ENCODE peak calls at places on chromosomes 7 and 10, in seven cellular contexts. R is lung, Y is fibroblast of lung, M is cardiac muscle cell, J is colonic mucosa, K is H9, A is SJSA1. N is an unnamed sample. For H3K27me3 and H3K4me1, the result is how much of the 10 kb centered on the place peaks cover.

GRCh38 chr7:6147627-6148026 is 116.5 kb downstream of the ANKRD61 start:
- DNase-seq in R (no peak), Y (no peak), M (no peak), J (no peak), K (no peak), A (no peak), N (no peak)

GRCh38 chr7:111708072-111708471 is 145.8 kb upstream of the IMMP2L start:
- DNase-seq in R (no peak), Y (no peak), M (no peak), J (no peak), K (no peak), A (no peak), N (no peak)

GRCh38 chr7:153675141-153675540 is 377.1 kb upstream of the DPP6 start:
- DNase-seq in R (no peak), Y (no peak), M (no peak), J (no peak), K (no peak), A (no peak), N (no peak)

GRCh38 chr10:60731134-60731883 is 47.0 kb upstream of the CDK1 start:
- DNase-seq in R (no peak), Y (no peak), M (no peak), J (peak), K (no peak), A (no peak), N (no peak)

GRCh38 chr7:69893915-69894314 is 295.6 kb downstream of the AUTS2 start:
- DNase-seq in R (no peak), Y (peak), M (no peak), J (no peak), K (no peak), A (no peak), N (no peak)

GRCh38 chr7:28174442-28174841 is 6.2 kb downstream of the JAZF1 start:
- DNase-seq in R (no peak), Y (no peak), M (no peak), J (no peak), K (no peak), A (no peak), N (no peak)

GRCh38 chr10:91006752-91007346 is 86.0 kb upstream of the ANKRD1 start:
- DNase-seq in R (no peak), Y (no peak), M (no peak), J (no peak), K (no peak), A (no peak), N (no peak)

GRCh38 chr10:28054211-28054888 is 55.5 kb upstream of the ODAD2 start:
- DNase-seq in R (no peak), Y (peak), M (no peak), J (no peak), K (no peak), A (peak), N (no peak)

GRCh38 chr10:96201525-96201924 is 69.8 kb downstream of the BLNK start:
- DNase-seq in R (no peak), Y (no peak), M (no peak), J (no peak), K (no peak), A (no peak), N (no peak)

GRCh38 chr7:107494910-107495309 is 25.1 kb downstream of the GPR22 start:
- DNase-seq in R (no peak), Y (no peak), M (no peak), J (no peak), K (no peak), A (no peak), N (no peak)

GRCh38 chr10:78408671-78409472 is 375.2 kb downstream of the RPS24 start:
- DNase-seq in R (peak), Y (peak), M (peak), J (no peak), K (peak), A (peak), N (peak)

GRCh38 chr10:71302874-71303568 is 16.0 kb upstream of the SLC29A3 start:
- DNase-seq in R (no peak), Y (peak), M (peak), J (no peak), K (no peak), A (peak), N (peak)

GRCh38 chr7:133670250-133670649 is 417.4 kb downstream of the EXOC4 start:
- DNase-seq in R (no peak), Y (no peak), M (peak), J (no peak), K (no peak), A (no peak), N (no peak)

GRCh38 chr10:11120711-11121110 is 103.0 kb downstream of the CELF2 start:
- DNase-seq in R (no peak), Y (no peak), M (no peak), J (no peak), K (no peak), A (no peak), N (no peak)

GRCh38 chr7:85776691-85777363 is 590.0 kb upstream of the SEMA3D start:
- DNase-seq in R (no peak), Y (peak), M (no peak), J (no peak), K (no peak), A (no peak), N (no peak)

GRCh38 chr10:79264942-79265341 is 82.3 kb upstream of the PPIF start:
- DNase-seq in R (no peak), Y (no peak), M (no peak), J (no peak), K (no peak), A (no peak), N (no peak)

GRCh38 chr7:480531-481218 is 39.0 kb downstream of the PDGFA start:
- DNase-seq in R (no peak), Y (no peak), M (peak), J (no peak), K (no peak), A (no peak), N (peak)

GRCh38 chr7:146366938-146367337 is 250.3 kb downstream of the CNTNAP2 start:
- DNase-seq in R (no peak), Y (peak), M (no peak), J (no peak), K (no peak), A (no peak), N (no peak)

GRCh38 chr10:126569513-126570447 is 100.7 kb downstream of the C10orf90 start:
- DNase-seq in R (no peak), Y (peak), M (no peak), J (no peak), K (no peak), A (peak), N (no peak)

DNA sequence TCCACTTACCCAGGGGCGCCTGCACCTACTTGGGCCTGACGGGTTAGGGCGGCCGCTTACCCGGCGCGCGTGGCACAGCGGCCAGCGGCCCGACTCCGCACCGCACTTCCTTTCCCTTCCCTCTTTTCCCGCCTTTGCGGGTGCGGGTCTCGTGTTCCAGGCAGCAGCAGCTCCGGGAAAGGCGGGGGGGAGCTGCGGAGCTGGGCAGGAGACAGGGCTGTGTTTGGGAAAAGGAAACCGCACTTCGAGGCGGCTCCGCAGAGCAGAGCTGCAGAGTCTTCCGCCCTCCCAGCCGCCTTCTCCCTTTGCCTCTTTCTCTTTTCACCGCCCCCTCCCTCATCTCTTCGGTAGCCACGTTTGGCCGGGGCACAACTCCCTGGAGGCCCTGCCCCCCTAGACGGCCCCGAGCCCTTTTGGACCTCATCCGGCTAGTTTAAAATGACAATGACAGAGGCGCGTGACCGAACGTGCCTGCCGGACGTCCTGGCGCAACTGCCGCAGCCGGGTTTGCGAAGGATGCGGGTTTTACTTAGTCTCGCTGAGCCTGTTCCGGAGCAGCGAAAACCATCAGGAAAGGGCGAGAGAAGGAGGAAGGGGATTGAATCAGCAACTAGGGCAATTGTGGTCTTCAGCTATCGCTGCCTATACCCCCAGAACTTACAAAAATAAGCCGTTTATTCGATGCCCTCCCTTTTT is 7.9 kb upstream of the PAX2 start:
- DNase-seq in R (no peak), Y (no peak), M (no peak), J (no peak), K (peak), A (no peak), N (no peak)
- H3K27me3 ChIP-seq in R (under half), Y (half or more), M (half or more), J (half or more), K (half or more), A (half or more), N (under half)

DNA sequence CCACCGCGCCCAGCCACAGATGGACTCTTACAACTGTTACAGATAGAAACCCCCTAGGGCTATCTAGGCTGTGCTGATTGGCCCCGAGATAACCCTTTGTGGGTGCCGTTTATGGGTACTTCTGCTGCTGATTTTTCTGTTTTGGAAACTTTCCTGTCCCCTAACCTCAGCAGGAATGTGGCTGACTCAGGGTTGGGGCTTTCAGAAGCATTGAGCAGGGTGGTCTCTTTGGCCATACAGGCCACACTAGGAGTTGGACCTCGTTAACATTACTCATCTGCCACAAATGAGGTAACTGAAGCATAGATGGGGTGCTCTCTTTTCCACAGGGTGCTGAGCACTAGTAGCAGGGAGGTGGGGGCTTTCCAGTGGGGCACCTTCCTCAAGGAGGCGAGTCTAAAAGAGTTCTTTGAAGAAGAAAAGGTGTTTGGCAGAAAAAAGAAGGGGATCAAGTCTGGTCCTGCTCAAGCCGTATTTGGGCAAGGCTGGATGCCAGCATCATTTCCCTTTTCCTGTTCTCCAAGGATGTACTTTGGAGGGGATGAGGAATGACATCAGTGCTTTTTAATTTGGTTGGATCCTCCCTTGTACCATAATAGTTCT is 6.4 kb downstream of the ZSCAN25 start:
- DNase-seq in R (no peak), Y (peak), M (no peak), J (no peak), K (no peak), A (peak), N (peak)
- H3K27ac ChIP-seq in R (no peak), Y (no peak), M (no peak), J (no peak), K (no peak), A (peak), N (peak)

GRCh38 chr10:114682532-114682931 is 24.5 kb upstream of the ABLIM1 start:
- DNase-seq in R (no peak), Y (peak), M (no peak), J (no peak), K (no peak), A (no peak), N (peak)
- H3K4me1 ChIP-seq in R (under half), Y (under half), M (under half), J (under half), K (under half), A (half or more), N (half or more)

GRCh38 chr10:43260911-43261577 is 5.8 kb downstream of the RASGEF1A start:
- DNase-seq in R (no peak), Y (no peak), M (no peak), J (no peak), K (no peak), A (no peak), N (no peak)
- H3K27me3 ChIP-seq in R (under half), Y (under half), M (under half), J (under half), K (under half), A (under half), N (under half)

DNA sequence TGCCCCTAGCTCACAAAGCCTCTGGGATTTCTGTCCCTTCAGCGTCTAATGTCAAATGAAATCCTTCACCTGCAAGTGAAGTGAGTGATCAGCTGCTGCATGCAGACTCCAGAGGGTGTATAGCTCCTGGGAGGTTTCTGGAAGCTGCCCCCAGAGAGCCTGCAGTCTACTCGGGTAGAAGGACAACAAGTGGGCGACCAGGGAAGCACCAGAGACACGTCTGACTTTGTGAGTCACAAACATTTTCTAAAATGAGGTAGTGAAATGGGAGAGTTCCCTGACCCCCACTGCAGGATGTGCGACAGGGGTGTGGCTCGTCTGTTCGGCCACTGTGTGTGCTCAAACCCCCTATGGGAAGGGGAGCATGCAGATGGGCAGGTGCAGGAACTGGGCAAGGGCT is 177.0 kb upstream of the PRKCQ start:
- DNase-seq in R (no peak), Y (no peak), M (no peak), J (no peak), K (no peak), A (no peak), N (no peak)
- H3K27ac ChIP-seq in R (no peak), Y (no peak), M (no peak), J (no peak), K (no peak), A (no peak), N (no peak)

GRCh38 chr7:129908181-129908580 is 44.6 kb downstream of the UBE2H start:
- DNase-seq in R (no peak), Y (peak), M (no peak), J (no peak), K (no peak), A (no peak), N (no peak)

GRCh38 chr7:129906700-129907099 is 46.1 kb downstream of the UBE2H start:
- DNase-seq in R (no peak), Y (peak), M (no peak), J (peak), K (no peak), A (no peak), N (no peak)

GRCh38 chr7:129903935-129904334 is 48.8 kb downstream of the UBE2H start:
- DNase-seq in R (no peak), Y (no peak), M (no peak), J (no peak), K (no peak), A (no peak), N (no peak)

GRCh38 chr7:129909669-129910068 is 43.1 kb downstream of the UBE2H start:
- DNase-seq in R (no peak), Y (no peak), M (no peak), J (no peak), K (no peak), A (no peak), N (no peak)

DNA sequence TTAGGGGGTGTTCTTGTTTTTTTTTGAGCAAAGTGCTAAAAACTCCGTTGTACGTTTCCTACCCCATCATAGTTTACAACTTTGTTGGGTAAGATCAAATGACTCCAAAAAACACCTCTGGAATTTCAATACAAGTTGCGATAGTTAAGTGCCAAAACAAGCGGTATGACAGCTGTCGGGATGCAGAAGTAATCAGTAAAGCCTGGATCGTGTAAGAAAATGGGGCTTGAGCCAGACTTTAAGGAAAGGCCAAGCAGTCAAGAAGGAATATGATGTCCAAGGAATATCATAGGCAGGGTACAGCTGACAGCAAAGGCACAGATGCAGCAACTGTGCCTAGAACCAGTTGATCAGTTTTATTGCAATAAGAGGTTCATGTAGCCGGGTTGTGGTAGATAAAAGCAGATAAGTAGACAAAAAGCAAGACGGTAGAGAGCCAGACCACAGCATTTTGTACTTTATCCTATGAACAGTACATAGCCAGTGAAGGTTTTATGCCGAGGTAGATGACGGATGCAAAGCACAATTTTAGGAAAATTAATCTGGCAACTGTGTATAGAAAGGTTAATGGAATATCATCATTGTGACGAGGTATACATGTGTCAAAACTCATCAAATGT is 45.5 kb downstream of the UBE2H start:
- DNase-seq in R (no peak), Y (peak), M (no peak), J (no peak), K (no peak), A (no peak), N (no peak)
- H3K4me1 ChIP-seq in R (under half), Y (under half), M (under half), J (under half), K (under half), A (under half), N (under half)

GRCh38 chr7:132218876-132219275 is 357.4 kb downstream of the PLXNA4 start:
- DNase-seq in R (no peak), Y (no peak), M (no peak), J (no peak), K (no peak), A (no peak), N (peak)
- H3K27me3 ChIP-seq in R (under half), Y (under half), M (under half), J (under half), K (under half), A (under half), N (under half)